ENCODE peak calls at places on chromosomes 3 and 15, in four cellular contexts. L is mesendoderm, D is H1, H is H9. Q is an unnamed sample.

GRCh38 chr15:42332331-42332730 is 27.0 kb upstream of the CAPN3 start:
- DNase-seq in L (no peak), D (no peak), H (no peak), Q (peak; percentile 82)

GRCh38 chr3:129343643-129344360 is 65.1 kb downstream of the HMCES start:
- DNase-seq in L (peak; percentile 72), D (no peak), H (peak; percentile 77), Q (no peak)

GRCh38 chr15:58433597-58434333 is 2.0 kb downstream of the LIPC start:
- DNase-seq in L (peak; percentile 26), D (no peak), H (no peak), Q (no peak)

GRCh38 chr3:155407971-155408370 is 114.5 kb upstream of the STRIT1 start:
- DNase-seq in L (no peak), D (no peak), H (no peak), Q (no peak)

GRCh38 chr15:66679657-66680108 is 22.4 kb upstream of the SMAD6 start:
- DNase-seq in L (peak; percentile 99), D (no peak), H (peak; percentile 46), Q (peak; percentile 20)

GRCh38 chr3:112640333-112640863 is 545 bp downstream of the CCDC80 start:
- DNase-seq in L (peak; percentile 38), D (no peak), H (no peak), Q (peak; percentile 90)

GRCh38 chr3:183725387-183725786 is 27.8 kb downstream of the YEATS2 start:
- DNase-seq in L (peak; percentile 5), D (no peak), H (no peak), Q (no peak)

GRCh38 chr3:45362768-45363167 is 25.6 kb upstream of the LARS2 start:
- DNase-seq in L (no peak), D (no peak), H (no peak), Q (peak; percentile 55)

GRCh38 chr3:37680393-37680792 is 181.3 kb upstream of the CTDSPL start:
- DNase-seq in L (no peak), D (no peak), H (no peak), Q (no peak)

GRCh38 chr3:37024092-37024491 is 30.8 kb downstream of the MLH1 start:
- DNase-seq in L (no peak), D (no peak), H (no peak), Q (peak; percentile 30)

GRCh38 chr15:31325432-31325975 is 1.1 kb upstream of the KLF13 start:
- DNase-seq in L (peak; percentile 29), D (no peak), H (no peak), Q (peak; percentile 6)

GRCh38 chr3:24963762-24964625 is 464.1 kb upstream of the RARB start:
- DNase-seq in L (peak; percentile 41), D (no peak), H (no peak), Q (peak; percentile 17)

GRCh38 chr3:26652157-26652556 is 29.6 kb downstream of the LRRC3B start:
- DNase-seq in L (no peak), D (no peak), H (no peak), Q (no peak)

GRCh38 chr3:39362177-39362576 is 21.0 kb upstream of the SLC25A38 start:
- DNase-seq in L (no peak), D (no peak), H (no peak), Q (no peak)

GRCh38 chr15:87211547-87211946 is 1045.0 kb downstream of the NTRK3 start:
- DNase-seq in L (no peak), D (no peak), H (no peak), Q (no peak)

GRCh38 chr3:146468234-146468931 is 978 bp downstream of the PLSCR2 start:
- DNase-seq in L (no peak), D (no peak), H (no peak), Q (peak; percentile 10)

DNA sequence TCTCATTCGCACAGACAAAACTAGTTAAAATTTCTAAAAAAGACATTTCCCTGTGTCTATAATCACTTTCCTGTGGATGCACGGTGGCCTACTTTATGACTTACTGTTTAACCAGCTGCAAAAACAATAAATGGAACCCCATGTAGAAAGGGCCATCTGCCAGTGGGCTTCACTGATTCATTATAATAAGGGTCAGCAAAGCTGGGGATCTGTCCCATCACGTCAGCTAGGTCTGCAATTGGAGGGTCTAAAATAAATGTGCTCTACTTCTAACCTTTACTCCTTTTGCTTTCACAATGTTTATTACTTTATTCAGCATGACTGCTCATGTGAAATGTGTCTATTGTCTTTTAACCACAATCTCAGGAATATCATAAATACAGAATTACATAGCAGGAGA is 43.1 kb upstream of the NMD3 start:
- DNase-seq in L (no peak), D (no peak), H (no peak), Q (no peak)
- H3K56ac ChIP-seq in L (no peak overlapping the region), D (no peak overlapping the region), H (no peak overlapping the region), Q (no peak overlapping the region)

DNA sequence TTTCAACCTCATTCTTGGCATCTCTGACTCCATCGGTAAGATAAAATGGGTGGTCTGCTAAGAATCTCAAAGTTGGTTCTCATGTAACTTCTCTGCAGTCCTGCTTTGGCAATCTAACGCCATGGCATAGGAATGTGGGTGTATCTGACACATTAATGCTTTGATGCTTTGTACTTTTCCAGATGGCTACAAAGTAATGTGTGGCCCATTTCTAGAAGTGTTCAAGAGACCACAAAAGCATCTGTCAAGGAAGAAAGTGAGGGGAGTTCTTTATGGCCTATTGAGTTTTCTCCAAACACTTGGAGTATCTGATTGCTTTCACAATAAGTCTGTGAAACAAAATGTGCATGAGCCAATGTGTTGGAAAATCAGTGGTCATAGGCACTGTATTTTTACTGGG is 339.9 kb upstream of the TGFBR2 start:
- DNase-seq in L (no peak), D (no peak), H (no peak), Q (no peak)
- H3K56ac ChIP-seq in L (no peak overlapping the region), D (no peak overlapping the region), H (no peak overlapping the region), Q (no peak overlapping the region)

GRCh38 chr3:104887619-104888018 is 479.1 kb upstream of the ALCAM start:
- DNase-seq in L (no peak), D (no peak), H (no peak), Q (no peak)
- H3K56ac ChIP-seq in L (no peak overlapping the region), D (no peak overlapping the region), H (no peak overlapping the region), Q (no peak overlapping the region)

GRCh38 chr3:64696896-64697295 is 9.1 kb upstream of the ADAMTS9 start:
- DNase-seq in L (no peak), D (no peak), H (no peak), Q (no peak)
- H3K56ac ChIP-seq in L (no peak overlapping the region), D (no peak overlapping the region), H (no peak overlapping the region), Q (no peak overlapping the region)

DNA sequence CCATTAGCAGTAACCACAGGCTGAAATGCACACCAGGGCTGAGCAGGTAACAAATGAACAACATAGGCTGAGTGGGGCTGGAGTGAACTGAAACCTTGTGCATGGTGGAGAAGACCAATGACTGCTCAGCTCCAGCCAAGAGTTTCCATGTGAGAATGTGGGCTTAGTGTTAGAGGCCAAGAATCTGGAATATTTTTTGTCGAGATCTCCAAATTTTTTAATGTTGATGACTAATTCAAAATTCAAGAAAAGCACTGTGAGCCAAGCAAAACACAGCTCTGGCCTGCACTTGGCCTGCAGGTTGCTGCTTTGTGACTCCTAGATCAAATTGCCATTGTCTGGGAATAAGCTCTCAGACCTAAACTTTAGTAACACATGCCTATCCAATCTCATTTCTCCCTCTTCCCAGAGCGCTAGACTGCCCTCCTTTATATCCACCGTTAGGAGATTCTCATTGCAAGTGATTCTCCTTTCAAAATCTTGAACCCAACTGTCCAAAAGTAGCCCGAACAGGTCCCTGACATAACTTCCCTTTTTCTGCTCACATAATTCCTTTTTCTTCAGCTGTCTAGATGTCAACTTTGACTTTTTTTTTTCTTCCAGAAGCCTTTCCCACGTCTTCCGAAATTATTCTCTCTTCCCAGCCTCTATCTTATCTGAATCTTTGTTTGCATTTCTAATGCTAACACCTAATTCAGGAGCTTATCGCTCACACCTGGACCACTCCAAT is 7.5 kb downstream of the SQOR start:
- DNase-seq in L (peak; percentile 33), D (no peak), H (no peak), Q (peak; percentile 89)
- H3K56ac ChIP-seq in L (no peak overlapping the region), D (no peak overlapping the region), H (no peak overlapping the region), Q (no peak overlapping the region)

GRCh38 chr15:82855286-82856092 is 46.1 kb downstream of the WHAMM start:
- DNase-seq in L (no peak), D (no peak), H (no peak), Q (no peak)
- H3K56ac ChIP-seq in L (no peak overlapping the region), D (no peak overlapping the region), H (no peak overlapping the region), Q (no peak overlapping the region)